ENCODE peak calls at places on chromosome 4, in nine cellular contexts. J is cardiac muscle cell, Y is heart right ventricle, L is tibial nerve, K is mesendoderm, H is uterus, M is body of pancreas, F is adipocyte, C is SJSA1. P is an unnamed sample. For H3K4me1, the result is how much of the 10 kb centered on the place peaks cover.

GRCh38 chr4:26854701-26855100 is 5.9 kb upstream of the STIM2 start:
- DNase-seq in J (no peak), Y (no peak), L (no peak), K (no peak), H (no peak), M (no peak), F (no peak), C (no peak), P (no peak)

GRCh38 chr4:55029321-55029720 is 96.1 kb downstream of the KDR start:
- DNase-seq in J (no peak), Y (no peak), L (no peak), K (no peak), H (no peak), M (no peak), F (no peak), C (no peak), P (no peak)

GRCh38 chr4:146368209-146368608 is 153.5 kb downstream of the SLC10A7 start:
- DNase-seq in J (peak), Y (peak), L (no peak), K (no peak), H (no peak), M (no peak), F (peak), C (no peak), P (no peak)

GRCh38 chr4:40251366-40251765 is 54.5 kb downstream of the RHOH start:
- DNase-seq in J (no peak), Y (no peak), L (no peak), K (no peak), H (no peak), M (no peak), F (no peak), C (no peak), P (no peak)

GRCh38 chr4:80361329-80361900 is 25.9 kb downstream of the CFAP299 start:
- DNase-seq in J (peak), Y (no peak), L (no peak), K (peak), H (no peak), M (no peak), F (peak), C (no peak), P (no peak)

GRCh38 chr4:123603165-123603564 is 206.6 kb downstream of the SPRY1 start:
- DNase-seq in J (peak), Y (no peak), L (no peak), K (no peak), H (no peak), M (peak), F (no peak), C (no peak), P (peak)

GRCh38 chr4:124060261-124060918 is 652.1 kb downstream of the ANKRD50 start:
- DNase-seq in J (peak), Y (peak), L (peak), K (no peak), H (peak), M (no peak), F (peak), C (peak), P (peak)

GRCh38 chr4:77349796-77350195 is 192.8 kb downstream of the CCNG2 start:
- DNase-seq in J (no peak), Y (no peak), L (no peak), K (no peak), H (no peak), M (no peak), F (peak), C (no peak), P (no peak)

GRCh38 chr4:8244001-8244757 is 25.4 kb upstream of the HTRA3 start:
- DNase-seq in J (no peak), Y (no peak), L (no peak), K (no peak), H (no peak), M (no peak), F (no peak), C (no peak), P (no peak)

GRCh38 chr4:60737858-60738257 is 462.3 kb upstream of the ADGRL3 start:
- DNase-seq in J (peak), Y (no peak), L (no peak), K (no peak), H (no peak), M (no peak), F (peak), C (no peak), P (no peak)

GRCh38 chr4:150283689-150284088 is 205.4 kb downstream of the DCLK2 start:
- DNase-seq in J (peak), Y (no peak), L (no peak), K (no peak), H (no peak), M (no peak), F (peak), C (no peak), P (no peak)

GRCh38 chr4:102759835-102760644 is 728 bp downstream of the MANBA start:
- DNase-seq in J (peak), Y (peak), L (peak), K (peak), H (peak), M (peak), F (peak), C (no peak), P (no peak)

GRCh38 chr4:52551487-52551886 is 107.6 kb downstream of the USP46 start:
- DNase-seq in J (peak), Y (peak), L (no peak), K (no peak), H (no peak), M (no peak), F (no peak), C (no peak), P (no peak)

GRCh38 chr4:159049780-159050375 is 53.0 kb upstream of the RAPGEF2 start:
- DNase-seq in J (no peak), Y (no peak), L (no peak), K (no peak), H (no peak), M (no peak), F (no peak), C (no peak), P (no peak)

GRCh38 chr4:74364649-74365491 is at the start of gene EREG:
- DNase-seq in J (peak), Y (peak), L (no peak), K (peak), H (no peak), M (no peak), F (peak), C (no peak), P (peak)

GRCh38 chr4:38982356-38983095 is 49.7 kb downstream of the TMEM156 start:
- DNase-seq in J (peak), Y (no peak), L (no peak), K (no peak), H (no peak), M (no peak), F (no peak), C (no peak), P (no peak)

GRCh38 chr4:168408620-168409019 is 71.7 kb downstream of the DDX60L start:
- DNase-seq in J (peak), Y (peak), L (peak), K (no peak), H (peak), M (no peak), F (peak), C (peak), P (no peak)

GRCh38 chr4:46994007-46994405 is 625 bp upstream of the GABRA4 start:
- DNase-seq in J (no peak), Y (peak), L (no peak), K (no peak), H (no peak), M (no peak), F (peak), C (no peak), P (no peak)

GRCh38 chr4:102429553-102429952 is 71.6 kb upstream of the NFKB1 start:
- DNase-seq in J (peak), Y (no peak), L (no peak), K (peak), H (no peak), M (no peak), F (peak), C (peak), P (peak)

GRCh38 chr4:76212851-76213414 is 691 bp downstream of the SCARB2 start:
- DNase-seq in J (peak), Y (no peak), L (no peak), K (no peak), H (no peak), M (no peak), F (peak), C (no peak), P (no peak)

GRCh38 chr4:20298986-20299385 is 47.3 kb downstream of the SLIT2 start:
- DNase-seq in J (peak), Y (no peak), L (no peak), K (no peak), H (no peak), M (no peak), F (peak), C (no peak), P (no peak)

GRCh38 chr4:32145987-32146386 is 1425.8 kb downstream of the PCDH7 start:
- DNase-seq in J (no peak), Y (no peak), L (no peak), K (peak), H (no peak), M (no peak), F (no peak), C (no peak), P (no peak)

GRCh38 chr4:8292388-8293107 is 23.0 kb downstream of the HTRA3 start:
- DNase-seq in J (no peak), Y (no peak), L (no peak), K (no peak), H (no peak), M (no peak), F (no peak), C (no peak), P (no peak)

GRCh38 chr4:182062936-182063335 is 180.3 kb upstream of the TENM3 start:
- DNase-seq in J (peak), Y (no peak), L (no peak), K (no peak), H (no peak), M (no peak), F (peak), C (no peak), P (no peak)

GRCh38 chr4:2269206-2269531 is 7.3 kb upstream of the MXD4 start:
- DNase-seq in J (no peak), Y (no peak), L (no peak), K (peak), H (no peak), M (no peak), F (no peak), C (no peak), P (no peak)

GRCh38 chr4:132101526-132101925 is 1047.6 kb upstream of the PCDH10 start:
- DNase-seq in J (no peak), Y (no peak), L (no peak), K (peak), H (no peak), M (no peak), F (peak), C (no peak), P (no peak)

GRCh38 chr4:37603070-37603468 is 83.1 kb downstream of the RELL1 start:
- DNase-seq in J (peak), Y (peak), L (peak), K (peak), H (peak), M (peak), F (peak), C (peak), P (peak)

GRCh38 chr4:98720871-98721480 is 62.6 kb upstream of the TSPAN5 start:
- DNase-seq in J (no peak), Y (no peak), L (no peak), K (no peak), H (no peak), M (no peak), F (peak), C (no peak), P (peak)

GRCh38 chr4:11597506-11597905 is 168.8 kb upstream of the HS3ST1 start:
- DNase-seq in J (no peak), Y (no peak), L (no peak), K (no peak), H (no peak), M (no peak), F (no peak), C (no peak), P (peak)

GRCh38 chr4:41436365-41437263 is 101.3 kb upstream of the LIMCH1 start:
- DNase-seq in J (no peak), Y (no peak), L (no peak), K (no peak), H (no peak), M (no peak), F (no peak), C (no peak), P (no peak)

GRCh38 chr4:41435509-41435908 is 102.4 kb upstream of the LIMCH1 start:
- DNase-seq in J (no peak), Y (no peak), L (no peak), K (no peak), H (no peak), M (no peak), F (no peak), C (no peak), P (no peak)

GRCh38 chr4:41442818-41443217 is 95.1 kb upstream of the LIMCH1 start:
- DNase-seq in J (no peak), Y (no peak), L (no peak), K (no peak), H (no peak), M (no peak), F (peak), C (no peak), P (peak)

GRCh38 chr4:41437264-41437566 is 100.7 kb upstream of the LIMCH1 start:
- DNase-seq in J (no peak), Y (no peak), L (no peak), K (no peak), H (no peak), M (no peak), F (no peak), C (no peak), P (peak)

DNA sequence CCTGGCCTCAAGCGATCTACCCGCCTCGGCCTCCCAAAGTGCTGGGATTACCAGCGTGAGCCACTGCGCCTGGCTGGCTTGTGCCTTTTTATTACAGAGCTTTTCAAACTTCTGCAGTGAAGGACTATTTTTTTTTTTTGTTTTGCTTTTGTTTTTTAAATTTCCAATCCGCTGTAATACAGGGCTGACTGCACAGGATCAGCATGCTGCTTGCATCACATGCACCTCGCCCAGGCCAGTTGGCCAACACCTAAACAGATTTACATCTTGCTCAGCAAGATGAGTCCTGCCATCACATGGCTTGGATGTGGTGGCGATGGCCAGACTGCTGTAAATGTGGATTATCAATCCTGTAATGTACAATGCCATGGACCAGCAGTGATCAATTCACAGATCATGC is 99.4 kb upstream of the LIMCH1 start:
- DNase-seq in J (no peak), Y (no peak), L (no peak), K (no peak), H (no peak), M (no peak), F (no peak), C (no peak), P (peak)
- H3K4me1 ChIP-seq in J (under half), Y (half or more), L (under half), K (under half), H (under half), M (under half), F (under half), C (under half), P (half or more)

GRCh38 chr4:185657191-185657590 is 121.9 kb upstream of the PDLIM3 start:
- DNase-seq in J (no peak), Y (no peak), L (no peak), K (no peak), H (no peak), M (no peak), F (no peak), C (no peak), P (no peak)

GRCh38 chr4:185657699-185658098 is 122.4 kb upstream of the PDLIM3 start:
- DNase-seq in J (no peak), Y (no peak), L (no peak), K (peak), H (no peak), M (no peak), F (no peak), C (no peak), P (no peak)

GRCh38 chr4:185654311-185654710 is 119.0 kb upstream of the PDLIM3 start:
- DNase-seq in J (no peak), Y (no peak), L (no peak), K (no peak), H (no peak), M (no peak), F (no peak), C (no peak), P (no peak)

GRCh38 chr4:185656467-185656890 is 121.2 kb upstream of the PDLIM3 start:
- DNase-seq in J (peak), Y (peak), L (no peak), K (peak), H (no peak), M (peak), F (peak), C (peak), P (no peak)

DNA sequence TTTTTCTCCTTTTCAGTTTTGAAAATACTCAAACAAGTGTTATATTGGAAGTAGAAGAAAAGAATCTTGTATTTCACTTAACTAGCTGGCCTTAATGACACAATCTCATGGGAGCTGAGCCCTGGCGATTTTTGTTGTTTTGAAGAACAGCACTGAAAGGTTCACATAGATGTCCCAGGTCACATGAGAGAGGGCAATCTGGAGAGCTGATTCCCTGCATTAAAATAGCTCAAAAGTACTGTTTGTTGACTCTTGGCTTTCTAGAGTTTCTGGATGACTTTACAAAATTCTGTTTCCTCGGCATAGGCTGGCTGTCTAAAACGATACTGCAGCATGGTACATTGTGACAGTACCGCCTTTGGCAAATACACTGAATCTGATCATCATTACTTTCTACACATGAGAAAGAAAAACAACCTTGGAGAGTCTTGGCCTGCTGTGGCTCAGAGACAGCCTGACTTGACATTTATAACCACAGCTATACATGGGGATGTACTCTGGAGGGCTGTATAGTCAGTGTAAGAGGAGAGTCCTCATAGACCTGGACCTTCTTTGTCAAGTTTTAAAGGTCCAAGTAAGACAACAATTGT is 119.8 kb upstream of the PDLIM3 start:
- DNase-seq in J (no peak), Y (no peak), L (no peak), K (no peak), H (no peak), M (no peak), F (no peak), C (no peak), P (no peak)
- H3K4me1 ChIP-seq in J (under half), Y (half or more), L (under half), K (under half), H (under half), M (under half), F (under half), C (under half), P (under half)

GRCh38 chr4:105859233-105859632 is 36.0 kb upstream of the NPNT start:
- DNase-seq in J (peak), Y (no peak), L (no peak), K (no peak), H (no peak), M (no peak), F (peak), C (no peak), P (no peak)
- H3K4me1 ChIP-seq in J (under half), Y (under half), L (under half), K (under half), H (under half), M (under half), F (under half), C (under half), P (under half)

GRCh38 chr4:183172881-183173280 is 73.8 kb downstream of the WWC2 start:
- DNase-seq in J (no peak), Y (no peak), L (no peak), K (no peak), H (no peak), M (no peak), F (no peak), C (no peak), P (no peak)

GRCh38 chr4:183175631-183176232 is 76.7 kb downstream of the WWC2 start:
- DNase-seq in J (peak), Y (no peak), L (no peak), K (no peak), H (no peak), M (no peak), F (peak), C (peak), P (peak)

GRCh38 chr4:183171484-183172267 is 72.6 kb downstream of the WWC2 start:
- DNase-seq in J (no peak), Y (no peak), L (no peak), K (no peak), H (no peak), M (no peak), F (no peak), C (no peak), P (no peak)

GRCh38 chr4:183173580-183174526 is 74.8 kb downstream of the WWC2 start:
- DNase-seq in J (peak), Y (no peak), L (no peak), K (peak), H (no peak), M (no peak), F (peak), C (peak), P (no peak)

GRCh38 chr4:183170894-183171293 is 71.8 kb downstream of the WWC2 start:
- DNase-seq in J (no peak), Y (no peak), L (no peak), K (no peak), H (no peak), M (no peak), F (no peak), C (no peak), P (no peak)
- H3K4me1 ChIP-seq in J (under half), Y (half or more), L (under half), K (under half), H (under half), M (under half), F (under half), C (half or more), P (under half)

GRCh38 chr4:95093936-95094929 is 336.5 kb downstream of the BMPR1B start:
- DNase-seq in J (no peak), Y (no peak), L (no peak), K (no peak), H (no peak), M (no peak), F (no peak), C (no peak), P (no peak)

GRCh38 chr4:95095352-95095974 is 337.7 kb downstream of the BMPR1B start:
- DNase-seq in J (peak), Y (no peak), L (no peak), K (peak), H (no peak), M (no peak), F (peak), C (no peak), P (peak)

GRCh38 chr4:95093460-95093859 is 335.7 kb downstream of the BMPR1B start:
- DNase-seq in J (no peak), Y (no peak), L (no peak), K (no peak), H (no peak), M (no peak), F (no peak), C (no peak), P (no peak)

GRCh38 chr4:95091272-95091671 is 333.5 kb downstream of the BMPR1B start:
- DNase-seq in J (peak), Y (no peak), L (no peak), K (no peak), H (no peak), M (no peak), F (peak), C (no peak), P (no peak)

GRCh38 chr4:95092762-95093161 is 335.0 kb downstream of the BMPR1B start:
- DNase-seq in J (no peak), Y (no peak), L (no peak), K (no peak), H (no peak), M (no peak), F (no peak), C (no peak), P (no peak)
- H3K4me1 ChIP-seq in J (under half), Y (under half), L (under half), K (under half), H (under half), M (under half), F (under half), C (under half), P (under half)

P was measured in PC-9.